ENCODE peak calls at places on chromosomes 3 and 15, in four cellular contexts. One of them, this sample, is unnamed.
A peak's percentile ranks its signal among the peaks of the same experiment; 100 is the strongest.

GRCh38 chr15:23504003-23504402 is 57.0 kb upstream of the GOLGA6L2 start:
- DNase-seq in HEK293T: no peak
- DNase-seq in fibroblast of mammary gland: no peak
- DNase-seq in activated naive CD8-positive, alpha-beta T cell treated with anti-CD3 and anti-CD28 coated beads, Interleukin-2, amount 50 U/mL, for 24 hours: no peak
- DNase-seq in this sample: no peak

GRCh38 chr3:173021547-173022185 is 119.4 kb downstream of the SPATA16 start:
- DNase-seq in HEK293T: no peak
- DNase-seq in fibroblast of mammary gland: no peak
- DNase-seq in activated naive CD8-positive, alpha-beta T cell treated with anti-CD3 and anti-CD28 coated beads, Interleukin-2, amount 50 U/mL, for 24 hours: no peak
- DNase-seq in this sample: no peak

GRCh38 chr15:99076555-99077308 is 28.1 kb upstream of the SYNM start:
- DNase-seq in HEK293T: peak; percentile 80
- DNase-seq in fibroblast of mammary gland: peak; percentile 85
- DNase-seq in activated naive CD8-positive, alpha-beta T cell treated with anti-CD3 and anti-CD28 coated beads, Interleukin-2, amount 50 U/mL, for 24 hours: peak; percentile 36
- DNase-seq in this sample: peak; percentile 72

GRCh38 chr15:73081321-73081958 is 29.2 kb downstream of the NEO1 start:
- DNase-seq in HEK293T: peak; percentile 16
- DNase-seq in fibroblast of mammary gland: peak; percentile 76
- DNase-seq in activated naive CD8-positive, alpha-beta T cell treated with anti-CD3 and anti-CD28 coated beads, Interleukin-2, amount 50 U/mL, for 24 hours: no peak
- DNase-seq in this sample: no peak

GRCh38 chr15:70752142-70752754 is 11.1 kb downstream of the UACA start:
- DNase-seq in HEK293T: no peak
- DNase-seq in fibroblast of mammary gland: peak; percentile 58
- DNase-seq in activated naive CD8-positive, alpha-beta T cell treated with anti-CD3 and anti-CD28 coated beads, Interleukin-2, amount 50 U/mL, for 24 hours: no peak
- DNase-seq in this sample: no peak

GRCh38 chr15:50257924-50258323 is 7.6 kb downstream of the HDC start:
- DNase-seq in HEK293T: no peak
- DNase-seq in fibroblast of mammary gland: peak; percentile 68
- DNase-seq in activated naive CD8-positive, alpha-beta T cell treated with anti-CD3 and anti-CD28 coated beads, Interleukin-2, amount 50 U/mL, for 24 hours: no peak
- DNase-seq in this sample: no peak

GRCh38 chr15:63238796-63239195 is 38.6 kb upstream of the APH1B start:
- DNase-seq in HEK293T: no peak
- DNase-seq in fibroblast of mammary gland: peak; percentile 91
- DNase-seq in activated naive CD8-positive, alpha-beta T cell treated with anti-CD3 and anti-CD28 coated beads, Interleukin-2, amount 50 U/mL, for 24 hours: no peak
- DNase-seq in this sample: no peak

GRCh38 chr3:98967758-98968157 is 66.3 kb upstream of the DCBLD2 start:
- DNase-seq in HEK293T: no peak
- DNase-seq in fibroblast of mammary gland: no peak
- DNase-seq in activated naive CD8-positive, alpha-beta T cell treated with anti-CD3 and anti-CD28 coated beads, Interleukin-2, amount 50 U/mL, for 24 hours: no peak
- DNase-seq in this sample: no peak

GRCh38 chr3:128457918-128458317 is 8.8 kb downstream of the DNAJB8 start:
- DNase-seq in HEK293T: no peak
- DNase-seq in fibroblast of mammary gland: no peak
- DNase-seq in activated naive CD8-positive, alpha-beta T cell treated with anti-CD3 and anti-CD28 coated beads, Interleukin-2, amount 50 U/mL, for 24 hours: no peak
- DNase-seq in this sample: no peak

GRCh38 chr3:100268156-100268555 is 7.4 kb downstream of the TBC1D23 start:
- DNase-seq in HEK293T: no peak
- DNase-seq in fibroblast of mammary gland: no peak
- DNase-seq in activated naive CD8-positive, alpha-beta T cell treated with anti-CD3 and anti-CD28 coated beads, Interleukin-2, amount 50 U/mL, for 24 hours: no peak
- DNase-seq in this sample: no peak

GRCh38 chr3:172678068-172678467 is 32.8 kb downstream of the NCEH1 start:
- DNase-seq in HEK293T: no peak
- DNase-seq in fibroblast of mammary gland: no peak
- DNase-seq in activated naive CD8-positive, alpha-beta T cell treated with anti-CD3 and anti-CD28 coated beads, Interleukin-2, amount 50 U/mL, for 24 hours: no peak
- DNase-seq in this sample: no peak

GRCh38 chr3:189038773-189039720 is 132.7 kb upstream of the TPRG1 start:
- DNase-seq in HEK293T: no peak
- DNase-seq in fibroblast of mammary gland: no peak
- DNase-seq in activated naive CD8-positive, alpha-beta T cell treated with anti-CD3 and anti-CD28 coated beads, Interleukin-2, amount 50 U/mL, for 24 hours: no peak
- DNase-seq in this sample: no peak

GRCh38 chr3:164401923-164402322 is 676.4 kb downstream of the SI start:
- DNase-seq in HEK293T: no peak
- DNase-seq in fibroblast of mammary gland: no peak
- DNase-seq in activated naive CD8-positive, alpha-beta T cell treated with anti-CD3 and anti-CD28 coated beads, Interleukin-2, amount 50 U/mL, for 24 hours: no peak
- DNase-seq in this sample: no peak

GRCh38 chr3:100540791-100541334 is 48.4 kb downstream of the TMEM45A start:
- DNase-seq in HEK293T: no peak
- DNase-seq in fibroblast of mammary gland: no peak
- DNase-seq in activated naive CD8-positive, alpha-beta T cell treated with anti-CD3 and anti-CD28 coated beads, Interleukin-2, amount 50 U/mL, for 24 hours: no peak
- DNase-seq in this sample: no peak

GRCh38 chr3:103517013-103517412 is 1082.2 kb downstream of the ZPLD1 start:
- DNase-seq in HEK293T: no peak
- DNase-seq in fibroblast of mammary gland: no peak
- DNase-seq in activated naive CD8-positive, alpha-beta T cell treated with anti-CD3 and anti-CD28 coated beads, Interleukin-2, amount 50 U/mL, for 24 hours: no peak
- DNase-seq in this sample: peak; percentile 10

GRCh38 chr3:183653209-183654064 is 18.0 kb downstream of the KLHL24 start:
- DNase-seq in HEK293T: no peak
- DNase-seq in fibroblast of mammary gland: peak; percentile 14
- DNase-seq in activated naive CD8-positive, alpha-beta T cell treated with anti-CD3 and anti-CD28 coated beads, Interleukin-2, amount 50 U/mL, for 24 hours: no peak
- DNase-seq in this sample: no peak

GRCh38 chr3:170644711-170645110 is 58.8 kb upstream of the SLC7A14 start:
- DNase-seq in HEK293T: no peak
- DNase-seq in fibroblast of mammary gland: peak; percentile 75
- DNase-seq in activated naive CD8-positive, alpha-beta T cell treated with anti-CD3 and anti-CD28 coated beads, Interleukin-2, amount 50 U/mL, for 24 hours: no peak
- DNase-seq in this sample: no peak

GRCh38 chr3:72161870-72162617 is 377.1 kb upstream of the PROK2 start:
- DNase-seq in HEK293T: no peak
- DNase-seq in fibroblast of mammary gland: peak; percentile 94
- DNase-seq in activated naive CD8-positive, alpha-beta T cell treated with anti-CD3 and anti-CD28 coated beads, Interleukin-2, amount 50 U/mL, for 24 hours: no peak
- DNase-seq in this sample: no peak

GRCh38 chr3:16174389-16174788 is at the start of gene GALNT15:
- DNase-seq in HEK293T: no peak
- DNase-seq in fibroblast of mammary gland: peak; percentile 100
- DNase-seq in activated naive CD8-positive, alpha-beta T cell treated with anti-CD3 and anti-CD28 coated beads, Interleukin-2, amount 50 U/mL, for 24 hours: no peak
- DNase-seq in this sample: no peak

GRCh38 chr3:8499181-8499611 is 2.4 kb upstream of the LMCD1 start:
- DNase-seq in HEK293T: no peak
- DNase-seq in fibroblast of mammary gland: no peak
- DNase-seq in activated naive CD8-positive, alpha-beta T cell treated with anti-CD3 and anti-CD28 coated beads, Interleukin-2, amount 50 U/mL, for 24 hours: no peak
- DNase-seq in this sample: no peak

GRCh38 chr3:36729204-36730056 is 34.9 kb downstream of the DCLK3 start:
- DNase-seq in HEK293T: peak; percentile 41
- DNase-seq in fibroblast of mammary gland: peak; percentile 68
- DNase-seq in activated naive CD8-positive, alpha-beta T cell treated with anti-CD3 and anti-CD28 coated beads, Interleukin-2, amount 50 U/mL, for 24 hours: no peak
- DNase-seq in this sample: peak; percentile 54

GRCh38 chr3:122564155-122564912 is at the start of the genes DTX3L and PARP9:
- DNase-seq in HEK293T: peak; percentile 60
- DNase-seq in fibroblast of mammary gland: peak; percentile 72
- DNase-seq in activated naive CD8-positive, alpha-beta T cell treated with anti-CD3 and anti-CD28 coated beads, Interleukin-2, amount 50 U/mL, for 24 hours: peak; percentile 80
- DNase-seq in this sample: peak; percentile 39

GRCh38 chr3:33006081-33006480 is 54.6 kb downstream of the CCR4 start:
- DNase-seq in HEK293T: no peak
- DNase-seq in fibroblast of mammary gland: no peak
- DNase-seq in activated naive CD8-positive, alpha-beta T cell treated with anti-CD3 and anti-CD28 coated beads, Interleukin-2, amount 50 U/mL, for 24 hours: no peak
- DNase-seq in this sample: no peak

GRCh38 chr3:157089455-157090221 is 70.3 kb downstream of the CCNL1 start:
- DNase-seq in HEK293T: no peak
- DNase-seq in fibroblast of mammary gland: peak; percentile 66
- DNase-seq in activated naive CD8-positive, alpha-beta T cell treated with anti-CD3 and anti-CD28 coated beads, Interleukin-2, amount 50 U/mL, for 24 hours: peak; percentile 33
- DNase-seq in this sample: no peak

GRCh38 chr15:98292442-98293240 is 332.1 kb downstream of the ARRDC4 start:
- DNase-seq in HEK293T: peak; percentile 86
- DNase-seq in fibroblast of mammary gland: peak; percentile 28
- DNase-seq in activated naive CD8-positive, alpha-beta T cell treated with anti-CD3 and anti-CD28 coated beads, Interleukin-2, amount 50 U/mL, for 24 hours: peak; percentile 65
- DNase-seq in this sample: peak; percentile 69

GRCh38 chr3:190306513-190307163 is 15.6 kb downstream of the CLDN1 start:
- DNase-seq in HEK293T: no peak
- DNase-seq in fibroblast of mammary gland: peak; percentile 85
- DNase-seq in activated naive CD8-positive, alpha-beta T cell treated with anti-CD3 and anti-CD28 coated beads, Interleukin-2, amount 50 U/mL, for 24 hours: peak; percentile 10
- DNase-seq in this sample: no peak

GRCh38 chr3:140699516-140700231 is 21.8 kb downstream of the TRIM42 start:
- DNase-seq in HEK293T: no peak
- DNase-seq in fibroblast of mammary gland: no peak
- DNase-seq in activated naive CD8-positive, alpha-beta T cell treated with anti-CD3 and anti-CD28 coated beads, Interleukin-2, amount 50 U/mL, for 24 hours: no peak
- DNase-seq in this sample: no peak